ENCODE peak calls at places on chromosomes 2 and 18, in nine cellular contexts. Z is sigmoid colon, O is AG10803, C is HAP-1, K is A549, F is Peyer's patch, B is AG04449, V is stomach, J is skeletal muscle cell. R is an unnamed sample.

GRCh38 chr18:11654736-11655604 is 34.1 kb upstream of the GNAL start:
- DNase-seq in Z (no peak), O (peak; percentile 17), C (peak; percentile 7), K (peak; percentile 65), F (no peak), B (no peak), V (peak; percentile 66), J (no peak), R (no peak)

GRCh38 chr2:45834858-45835257 is 183.4 kb downstream of the PRKCE start:
- DNase-seq in Z (no peak), O (no peak), C (no peak), K (no peak), F (no peak), B (no peak), V (no peak), J (no peak), R (no peak)

GRCh38 chr18:62199629-62200028 is 12.6 kb downstream of the RELCH start:
- DNase-seq in Z (no peak), O (no peak), C (peak; percentile 74), K (no peak), F (no peak), B (no peak), V (no peak), J (no peak), R (no peak)

GRCh38 chr2:56448403-56448998 is 264.7 kb downstream of the CCDC85A start:
- DNase-seq in Z (no peak), O (peak; percentile 52), C (no peak), K (peak; percentile 5), F (no peak), B (no peak), V (no peak), J (no peak), R (no peak)

GRCh38 chr2:151682459-151683003 is 51.7 kb downstream of the NEB start:
- DNase-seq in Z (no peak), O (no peak), C (no peak), K (no peak), F (no peak), B (no peak), V (no peak), J (no peak), R (no peak)

GRCh38 chr2:201167546-201167945 is 15.4 kb upstream of the CASP10 start:
- DNase-seq in Z (no peak), O (no peak), C (no peak), K (no peak), F (no peak), B (no peak), V (no peak), J (no peak), R (no peak)

GRCh38 chr2:112343827-112344585 is 68.6 kb downstream of the ZC3H6 start:
- DNase-seq in Z (no peak), O (peak; percentile 35), C (no peak), K (no peak), F (no peak), B (no peak), V (no peak), J (peak; percentile 0), R (peak; percentile 1)

GRCh38 chr18:45793295-45793965 is 32.0 kb upstream of the SIGLEC15 start:
- DNase-seq in Z (no peak), O (peak; percentile 93), C (no peak), K (peak; percentile 66), F (no peak), B (peak; percentile 73), V (no peak), J (peak; percentile 80), R (no peak)

GRCh38 chr2:11637546-11637945 is 32.4 kb downstream of the NTSR2 start:
- DNase-seq in Z (peak; percentile 42), O (no peak), C (no peak), K (no peak), F (no peak), B (no peak), V (no peak), J (no peak), R (no peak)

GRCh38 chr2:219523031-219523671 is 8.9 kb downstream of the ASIC4 start:
- DNase-seq in Z (no peak), O (no peak), C (no peak), K (no peak), F (no peak), B (no peak), V (no peak), J (no peak), R (no peak)

GRCh38 chr2:219526320-219527075 is 12.2 kb downstream of the ASIC4 start:
- DNase-seq in Z (no peak), O (no peak), C (no peak), K (no peak), F (no peak), B (no peak), V (no peak), J (no peak), R (no peak)

GRCh38 chr2:219525533-219526232 is 11.4 kb downstream of the ASIC4 start:
- DNase-seq in Z (no peak), O (no peak), C (no peak), K (no peak), F (no peak), B (no peak), V (no peak), J (no peak), R (no peak)

GRCh38 chr2:219527076-219527394 is 12.8 kb downstream of the ASIC4 start:
- DNase-seq in Z (no peak), O (no peak), C (no peak), K (no peak), F (no peak), B (no peak), V (peak; percentile 55), J (no peak), R (no peak)

DNA sequence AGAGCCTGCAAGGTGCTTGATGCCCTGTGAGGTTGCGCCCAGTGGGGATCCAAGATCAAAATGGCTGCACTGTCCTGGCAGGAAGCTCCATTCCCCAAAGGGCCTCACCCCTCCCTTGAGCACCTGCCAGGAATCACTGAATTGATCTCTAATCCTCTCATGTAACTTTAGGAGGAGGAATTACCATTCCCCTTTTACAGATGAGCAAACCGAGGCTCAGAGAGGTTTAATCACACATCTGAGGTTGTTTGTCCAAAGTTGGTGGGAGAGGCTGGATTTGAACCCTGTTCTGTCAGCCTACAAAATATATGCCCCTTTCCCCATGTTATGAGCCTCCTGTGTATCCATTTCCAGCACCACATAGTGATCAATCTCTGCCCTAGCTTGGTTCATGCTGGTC is 10.5 kb downstream of the ASIC4 start:
- DNase-seq in Z (no peak), O (no peak), C (no peak), K (no peak), F (no peak), B (no peak), V (no peak), J (no peak), R (no peak)
- H3K4me3 ChIP-seq in Z (no peak overlapping the region), O (no peak overlapping the region), C (no peak overlapping the region), K (no peak overlapping the region), F (no peak overlapping the region), B (no peak overlapping the region), V (no peak overlapping the region), J (no peak overlapping the region), R (no peak overlapping the region)

DNA sequence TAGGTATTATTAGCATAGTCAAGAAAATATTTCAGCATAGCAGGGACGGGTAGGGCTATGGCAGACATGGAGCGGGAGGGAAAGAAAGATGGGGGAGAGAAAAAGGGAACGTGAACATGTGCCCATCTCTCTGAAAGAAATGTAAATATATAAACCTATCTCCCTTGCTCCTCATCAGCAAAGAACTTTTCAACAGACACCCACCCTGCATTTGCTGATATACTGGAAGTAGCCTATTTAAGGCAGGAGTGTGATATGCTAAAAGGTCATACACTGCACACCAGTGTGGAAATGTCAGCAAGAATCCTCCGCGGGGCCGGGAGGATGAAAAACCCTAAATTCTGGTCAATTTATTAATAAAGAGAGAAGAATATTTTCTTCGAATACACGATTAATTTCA is 1.7 kb downstream of the MBOAT2 start:
- DNase-seq in Z (no peak), O (no peak), C (no peak), K (no peak), F (no peak), B (no peak), V (no peak), J (no peak), R (no peak)
- H3K4me3 ChIP-seq in Z (no peak overlapping the region), O (no peak overlapping the region), C (peak overlapping the region; percentile 61), K (no peak overlapping the region), F (no peak overlapping the region), B (no peak overlapping the region), V (no peak overlapping the region), J (no peak overlapping the region), R (no peak overlapping the region)

DNA sequence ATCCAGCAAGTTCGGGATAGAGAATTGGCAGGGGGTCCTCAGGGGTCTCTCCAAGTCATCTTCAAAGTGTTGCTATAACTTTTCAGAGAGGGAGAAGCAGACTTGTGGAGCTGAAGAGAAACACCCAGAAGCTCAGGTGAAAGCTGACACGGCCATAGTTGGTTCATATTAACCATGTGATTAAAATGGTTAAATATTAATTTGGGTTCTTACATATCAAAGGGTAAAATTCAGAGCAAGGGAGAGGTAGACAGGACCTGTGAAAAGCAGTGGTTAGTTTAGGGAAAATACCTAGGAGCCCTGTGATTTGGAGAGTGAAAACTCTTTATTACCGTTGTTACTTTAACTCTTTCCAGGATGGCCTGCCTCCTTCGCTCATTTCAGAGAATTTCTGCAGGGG is at the start of gene UGT1A6:
- DNase-seq in Z (no peak), O (no peak), C (no peak), K (no peak), F (no peak), B (no peak), V (no peak), J (no peak), R (no peak)
- H3K4me3 ChIP-seq in Z (no peak within 1 kb of the TSS), O (no peak within 1 kb of the TSS), C (no peak within 1 kb of the TSS), K (no peak within 1 kb of the TSS), F (no peak within 1 kb of the TSS), B (no peak within 1 kb of the TSS), V (peak within 1 kb of the TSS; percentile 23), J (no peak within 1 kb of the TSS), R (no peak within 1 kb of the TSS)

DNA sequence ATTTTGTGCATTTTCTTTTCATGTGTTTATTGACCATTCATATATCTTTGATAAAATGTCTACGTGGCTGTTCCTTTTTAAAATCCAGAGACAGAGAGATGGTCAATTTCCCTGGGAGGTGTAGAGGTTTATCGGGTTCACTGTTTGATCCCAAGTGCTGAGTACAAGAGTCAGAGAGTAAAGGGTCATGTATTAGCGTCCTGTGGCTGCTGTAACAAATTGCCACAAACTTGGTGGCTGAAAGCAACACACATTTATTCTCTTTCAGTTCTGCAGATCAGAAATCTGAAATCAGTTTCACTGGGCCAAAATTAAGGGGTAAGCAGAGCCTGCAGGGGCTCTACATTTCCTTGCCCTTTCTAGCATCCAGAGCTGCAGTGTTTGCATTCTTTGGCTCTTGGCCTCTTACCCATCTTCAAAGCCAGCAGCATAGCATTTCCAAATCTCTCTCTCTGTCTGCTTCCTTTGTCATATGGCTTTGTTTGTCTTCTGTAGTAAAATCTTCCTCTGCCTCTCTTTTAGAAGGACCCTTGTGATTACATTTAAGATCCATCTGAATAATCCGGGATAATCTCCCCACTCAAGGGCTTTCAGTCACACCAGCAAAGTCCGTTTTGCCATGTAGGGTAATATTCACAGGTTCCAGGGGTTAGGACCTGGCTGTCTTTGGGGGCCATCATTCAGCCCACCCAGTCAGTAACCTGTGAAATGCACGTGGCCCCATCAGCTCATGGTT is 49.9 kb downstream of the TMEM17 start:
- DNase-seq in Z (no peak), O (peak; percentile 58), C (peak; percentile 66), K (no peak), F (no peak), B (no peak), V (no peak), J (no peak), R (no peak)
- H3K4me3 ChIP-seq in Z (no peak overlapping the region), O (no peak overlapping the region), C (no peak overlapping the region), K (no peak overlapping the region), F (no peak overlapping the region), B (no peak overlapping the region), V (no peak overlapping the region), J (no peak overlapping the region), R (no peak overlapping the region)